ENCODE peak calls at places on chromosomes 12 and 14, in seven cellular contexts. G is AG08395; C is activated naive CD8-positive, alpha-beta T cell treated with anti-CD3 and anti-CD28 coated beads for 36 hours; H is Caki2; A is NCI-H774; I is astrocyte of the spinal cord; R is sciatic nerve. K is an unnamed sample.

GRCh38 chr12:53737951-53738833 is 10.9 kb upstream of the CALCOCO1 start:
- DNase-seq in A (no peak), C (peak; percentile 41), G (no peak), R (no peak), I (no peak), H (no peak), K (no peak)

GRCh38 chr12:99619389-99620158 is 28.0 kb upstream of the GARIN6 start:
- DNase-seq in A (no peak), H (peak; percentile 37), R (no peak), C (no peak), G (peak; percentile 33), I (peak; percentile 40), K (no peak)

GRCh38 chr12:52203126-52203921 is 11.5 kb upstream of the KRT80 start:
- DNase-seq in R (peak; percentile 78), G (peak; percentile 88), H (peak; percentile 100), I (peak; percentile 57), C (peak; percentile 22), A (peak; percentile 90), K (peak; percentile 81)

GRCh38 chr12:114764516-114764915 is 80.5 kb upstream of the TBX3 start:
- DNase-seq in I (no peak), H (no peak), R (no peak), A (no peak), G (no peak), C (no peak), K (no peak)

GRCh38 chr12:106601031-106601430 is 18.2 kb downstream of the RFX4 start:
- DNase-seq in H (no peak), A (peak; percentile 84), R (no peak), G (no peak), C (no peak), I (no peak), K (no peak)

GRCh38 chr12:32647275-32647674 is 31.8 kb upstream of the DNM1L start:
- DNase-seq in I (no peak), H (peak; percentile 7), C (no peak), G (no peak), R (no peak), A (no peak), K (no peak)

GRCh38 chr12:89980236-89980635 is 271.6 kb upstream of the ATP2B1 start:
- DNase-seq in A (no peak), R (no peak), I (no peak), G (peak; percentile 55), C (no peak), H (no peak), K (no peak)

GRCh38 chr14:52018252-52018651 is 28.9 kb downstream of the RTRAF start:
- DNase-seq in R (no peak), C (no peak), A (no peak), I (no peak), G (no peak), H (no peak), K (peak; percentile 51)

GRCh38 chr12:100329800-100330199 is 27.1 kb upstream of the SLC17A8 start:
- DNase-seq in I (no peak), C (no peak), A (no peak), G (no peak), H (no peak), R (no peak), K (no peak)

GRCh38 chr12:106066051-106066705 is 72.6 kb downstream of the NUAK1 start:
- DNase-seq in I (no peak), R (no peak), A (no peak), C (no peak), H (no peak), G (no peak), K (no peak)

GRCh38 chr12:58313091-58313855 is 371.9 kb downstream of the ATP23 start:
- DNase-seq in G (peak; percentile 72), A (no peak), H (no peak), C (no peak), R (no peak), I (peak; percentile 89), K (no peak)

GRCh38 chr12:51415931-51416330 is 8.7 kb upstream of the SLC4A8 start:
- DNase-seq in C (no peak), G (no peak), H (no peak), I (no peak), A (no peak), R (no peak), K (peak; percentile 46)

GRCh38 chr12:87428701-87429277 is 600.4 kb downstream of the C12orf50 start:
- DNase-seq in C (no peak), H (peak; percentile 35), I (peak; percentile 66), A (no peak), G (no peak), R (no peak), K (no peak)

GRCh38 chr14:65658202-65658601 is 245.7 kb downstream of the FUT8 start:
- DNase-seq in R (no peak), I (peak; percentile 20), G (peak; percentile 25), A (no peak), C (no peak), H (no peak), K (no peak)

GRCh38 chr14:54169254-54169924 is 212.8 kb upstream of the BMP4 start:
- DNase-seq in I (peak; percentile 33), H (no peak), R (no peak), C (peak; percentile 4), G (no peak), A (no peak), K (peak; percentile 95)

K was measured in LoVo.